ENCODE peak calls at places on chromosomes 3 and 15, in nine cellular contexts. Q, T, G, C, D, A, L, Z and J are unnamed samples.

GRCh38 chr3:43699864-43700263 is 9.1 kb downstream of the ABHD5 start:
- DNase-seq in Z (peak), D (no peak), C (no peak), Q (no peak), G (peak), T (peak), L (no peak), A (peak), J (no peak)

GRCh38 chr15:27167738-27168137 is 196.8 kb downstream of the GABRG3 start:
- DNase-seq in C (no peak), D (no peak), Z (no peak), A (no peak), T (no peak), G (no peak), Q (no peak), L (no peak), J (no peak)

GRCh38 chr3:172516318-172517214 is 6.7 kb downstream of the TNFSF10 start:
- DNase-seq in C (peak), L (no peak), Z (no peak), G (no peak), T (no peak), Q (no peak), A (peak), D (peak), J (no peak)

GRCh38 chr3:131217296-131217741 is 164.3 kb upstream of the NUDT16 start:
- DNase-seq in L (no peak), D (no peak), Z (no peak), C (peak), Q (no peak), A (peak), T (no peak), G (no peak), J (no peak)

GRCh38 chr3:20574746-20575145 is 388.7 kb upstream of the SGO1 start:
- DNase-seq in L (no peak), T (peak), Q (no peak), Z (no peak), A (peak), C (no peak), G (no peak), D (peak), J (no peak)

GRCh38 chr15:35305906-35306305 is 220.8 kb upstream of the NANOGP8 start:
- DNase-seq in L (no peak), G (no peak), C (no peak), Q (no peak), A (peak), T (no peak), D (peak), Z (no peak), J (no peak)

GRCh38 chr3:103048371-103048722 is 613.5 kb downstream of the ZPLD1 start:
- DNase-seq in A (no peak), C (no peak), L (no peak), G (no peak), T (no peak), Q (no peak), D (no peak), Z (no peak), J (no peak)

GRCh38 chr3:4841783-4842440 is 137.3 kb upstream of the BHLHE40 start:
- DNase-seq in L (no peak), C (no peak), Z (no peak), G (no peak), D (peak), A (no peak), T (no peak), Q (no peak), J (no peak)

GRCh38 chr3:61783993-61784718 is 222.8 kb downstream of the PTPRG start:
- DNase-seq in A (peak), Q (no peak), D (peak), G (peak), C (no peak), T (no peak), L (no peak), Z (no peak), J (no peak)

GRCh38 chr3:119745942-119746341 is 36.0 kb upstream of the NR1I2 start:
- DNase-seq in D (no peak), G (no peak), Z (no peak), A (no peak), Q (no peak), T (no peak), L (no peak), C (no peak), J (no peak)

GRCh38 chr15:36777941-36778340 is 198.5 kb downstream of the CDIN1 start:
- DNase-seq in Z (no peak), G (no peak), Q (no peak), D (no peak), L (no peak), C (no peak), T (no peak), A (peak), J (no peak)

GRCh38 chr3:98657429-98657828 is 64.0 kb upstream of the CPOX start:
- DNase-seq in Z (peak), L (peak), A (peak), D (no peak), G (peak), C (no peak), T (no peak), Q (peak), J (peak)